ENCODE peak calls at places on chromosomes 7 and 10, in nine cellular contexts. S, H, A, D, O, Y, P, W and E are unnamed samples.
A peak's percentile ranks its signal among the peaks of the same experiment; 100 is the strongest.

GRCh38 chr10:104293021-104293420 is 24.0 kb downstream of the GSTO2 start:
- DNase-seq in A (no peak), Y (no peak), H (no peak), D (no peak), O (no peak), P (no peak), W (no peak), S (peak; percentile 82), E (no peak)

GRCh38 chr7:151061241-151062110 is 2.1 kb downstream of the SLC4A2 start:
- DNase-seq in D (no peak), S (no peak), W (no peak), H (peak; percentile 67), P (no peak), A (no peak), Y (no peak), O (no peak), E (peak; percentile 75)

GRCh38 chr7:79702116-79702515 is 248.6 kb upstream of the MAGI2 start:
- DNase-seq in Y (no peak), W (no peak), A (no peak), P (no peak), H (no peak), S (peak; percentile 6), O (no peak), D (no peak), E (no peak)

GRCh38 chr10:46520941-46521340 is 35.5 kb downstream of the GPRIN2 start:
- DNase-seq in H (peak; percentile 35), W (no peak), A (no peak), D (peak; percentile 28), O (peak; percentile 11), Y (no peak), S (peak; percentile 62), P (no peak), E (peak; percentile 32)

GRCh38 chr10:76911184-76911583 is 726.4 kb downstream of the KCNMA1 start:
- DNase-seq in S (no peak), W (no peak), H (no peak), P (no peak), O (no peak), Y (no peak), A (no peak), D (no peak), E (no peak)

GRCh38 chr7:48147078-48147591 is 24.1 kb upstream of the ABCA13 start:
- DNase-seq in O (no peak), A (no peak), S (no peak), P (no peak), W (no peak), H (no peak), D (no peak), Y (no peak), E (no peak)

GRCh38 chr7:22876986-22877729 is 54.5 kb upstream of the TOMM7 start:
- DNase-seq in D (no peak), Y (no peak), H (no peak), W (no peak), A (no peak), P (no peak), S (no peak), O (no peak), E (no peak)

GRCh38 chr7:7830122-7830878 is 111.9 kb upstream of the RPA3 start:
- DNase-seq in H (no peak), P (no peak), W (no peak), O (no peak), Y (peak; percentile 33), D (peak; percentile 40), A (no peak), S (no peak), E (peak; percentile 54)

GRCh38 chr10:47025540-47026300 is 114.5 kb downstream of the PTPN20 start:
- DNase-seq in H (peak; percentile 23), W (no peak), D (peak; percentile 17), A (no peak), S (peak; percentile 72), Y (no peak), P (no peak), O (no peak), E (no peak)

GRCh38 chr10:43091846-43092245 is 15.0 kb downstream of the RET start:
- DNase-seq in P (no peak), S (no peak), D (no peak), H (no peak), W (no peak), A (no peak), Y (no peak), O (no peak), E (no peak)

GRCh38 chr7:41403291-41403690 is 299.6 kb downstream of the INHBA start:
- DNase-seq in A (no peak), P (no peak), W (no peak), S (no peak), Y (no peak), H (no peak), O (no peak), D (no peak), E (no peak)

GRCh38 chr7:135959655-135960363 is 17.4 kb downstream of the MTPN start:
- DNase-seq in Y (no peak), O (no peak), P (no peak), D (no peak), H (no peak), W (no peak), S (no peak), A (no peak), E (no peak)

GRCh38 chr7:139777304-139777890 is 401 bp downstream of the HIPK2 start:
- DNase-seq in W (peak; percentile 24), Y (no peak), O (peak; percentile 41), S (no peak), A (peak; percentile 45), H (peak; percentile 68), P (no peak), D (peak; percentile 53), E (peak; percentile 52)

DNA sequence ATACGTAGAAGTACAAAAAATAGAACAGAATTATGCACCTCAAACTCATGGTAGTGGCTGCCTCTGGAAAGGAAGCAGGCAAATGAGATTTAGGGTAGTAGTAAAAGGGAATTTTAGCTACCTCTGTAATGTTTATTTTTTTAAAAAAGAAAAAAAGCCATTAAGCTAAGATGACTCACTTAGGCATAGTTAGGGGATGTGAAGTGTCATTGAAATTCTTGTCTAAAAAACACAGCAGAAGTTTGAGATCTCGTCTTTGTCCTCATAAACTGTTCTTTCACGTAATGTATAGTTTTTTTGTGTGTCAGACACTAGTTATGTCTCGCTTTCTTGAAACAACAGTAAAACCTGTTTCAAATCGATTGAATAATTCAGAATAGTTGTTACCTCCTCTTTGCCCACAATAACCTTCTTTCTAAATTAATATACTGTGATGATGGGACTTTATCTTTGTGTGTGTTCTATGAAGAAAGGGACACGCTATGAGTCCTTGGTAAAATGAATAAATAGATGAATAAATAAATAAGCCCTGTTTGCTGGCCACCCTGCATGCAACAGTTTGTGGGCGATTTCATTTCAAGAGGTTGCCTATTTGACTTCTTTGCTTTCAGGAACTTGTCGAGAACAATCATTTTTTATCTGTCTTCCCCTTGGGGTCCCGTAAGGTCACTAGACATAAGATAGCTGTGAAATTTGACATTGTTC is 14.5 kb upstream of the FBXW4 start:
- DNase-seq in O (no peak), A (no peak), S (peak; percentile 66), D (no peak), P (no peak), Y (no peak), W (no peak), H (no peak), E (no peak)
- H3K4me3 ChIP-seq in O (no peak overlapping the region), A (no peak overlapping the region), S (no peak overlapping the region), D (no peak overlapping the region), P (no peak overlapping the region), Y (no peak overlapping the region), W (no peak overlapping the region), H (no peak overlapping the region), E (no peak overlapping the region)

GRCh38 chr10:132422931-132423813 is 26.2 kb downstream of the PWWP2B start:
- DNase-seq in W (no peak), H (no peak), S (no peak), O (no peak), D (no peak), A (no peak), Y (no peak), P (no peak), E (no peak)
- TF ChIP-seq POLR2A in W (no peak), H (no peak), S (no peak), O (no peak), D (no peak), A (no peak), Y (no peak), P (no peak), E (no peak)

GRCh38 chr10:128064615-128065580 is 61.3 kb downstream of the MKI67 start:
- DNase-seq in O (peak; percentile 47), D (no peak), S (peak; percentile 49), P (no peak), H (no peak), Y (no peak), A (peak; percentile 70), W (no peak), E (no peak)

GRCh38 chr10:128066954-128067382 is 59.3 kb downstream of the MKI67 start:
- DNase-seq in W (no peak), A (no peak), O (no peak), H (no peak), S (no peak), D (no peak), P (no peak), Y (no peak), E (no peak)

GRCh38 chr10:128067691-128068397 is 58.4 kb downstream of the MKI67 start:
- DNase-seq in D (no peak), H (no peak), S (no peak), A (no peak), W (no peak), Y (no peak), P (no peak), O (no peak), E (no peak)

GRCh38 chr10:128063736-128064614 is 62.2 kb downstream of the MKI67 start:
- DNase-seq in W (peak; percentile 47), D (no peak), S (no peak), O (no peak), H (no peak), A (peak; percentile 38), Y (no peak), P (no peak), E (no peak)

GRCh38 chr10:128065881-128066534 is 60.2 kb downstream of the MKI67 start:
- DNase-seq in O (no peak), D (no peak), Y (no peak), P (no peak), W (no peak), H (no peak), A (no peak), S (no peak), E (no peak)
- H3K36me3 ChIP-seq in O (no peaks in the 10 kb centered on the region), D (peaks cover 66% of the 10 kb centered on the region), Y (no peaks in the 10 kb centered on the region), P (no peaks in the 10 kb centered on the region), W (no peaks in the 10 kb centered on the region), H (no peaks in the 10 kb centered on the region), A (peaks cover 54% of the 10 kb centered on the region), S (no peaks in the 10 kb centered on the region), E (no peaks in the 10 kb centered on the region)

GRCh38 chr7:158816271-158816670 is 13.0 kb downstream of the ESYT2 start:
- DNase-seq in W (no peak), D (no peak), P (no peak), Y (no peak), S (no peak), H (no peak), O (no peak), A (peak; percentile 38), E (no peak)
- H3K4me3 ChIP-seq in W (no peak overlapping the region), D (no peak overlapping the region), P (no peak overlapping the region), Y (no peak overlapping the region), S (no peak overlapping the region), H (no peak overlapping the region), O (no peak overlapping the region), A (peak overlapping the region; percentile 3), E (no peak overlapping the region)